ENCODE peak calls at places on chromosomes 6 and 20, in four cellular contexts. C is CD8-positive, alpha-beta T cell; N is transverse colon; W is fibroblast of mammary gland. V is an unnamed sample.

GRCh38 chr6:111748247-111748647 is 125.0 kb downstream of the FYN start:
- DNase-seq in N (no peak), C (no peak), W (no peak), V (no peak)

GRCh38 chr20:20407891-20408805 is 40.2 kb downstream of the INSM1 start:
- DNase-seq in N (no peak), C (no peak), W (peak; percentile 31), V (no peak)

GRCh38 chr20:18326990-18327389 is 38.7 kb downstream of the ZNF133 start:
- DNase-seq in N (no peak), W (no peak), C (no peak), V (no peak)

GRCh38 chr6:137685798-137686197 is 181.3 kb upstream of the TNFAIP3 start:
- DNase-seq in N (no peak), W (no peak), C (no peak), V (no peak)

GRCh38 chr6:3731700-3732099 is 19.8 kb downstream of the PXDC1 start:
- DNase-seq in C (no peak), W (no peak), N (no peak), V (no peak)

GRCh38 chr20:39571171-39571570 is 609.0 kb downstream of the DHX35 start:
- DNase-seq in C (no peak), N (no peak), W (no peak), V (no peak)

GRCh38 chr6:132648356-132648755 is 10.6 kb downstream of the TAAR1 start:
- DNase-seq in N (no peak), C (no peak), W (peak; percentile 70), V (peak; percentile 53)

GRCh38 chr6:72250664-72251063 is 364.3 kb downstream of the RIMS1 start:
- DNase-seq in N (no peak), W (peak; percentile 6), C (no peak), V (no peak)

GRCh38 chr20:12660918-12661317 is 347.9 kb upstream of the SPTLC3 start:
- DNase-seq in W (no peak), N (no peak), C (no peak), V (no peak)

GRCh38 chr6:26217714-26218075 is 130.5 kb downstream of the HFE start:
- DNase-seq in W (no peak), N (no peak), C (no peak), V (no peak)

GRCh38 chr6:20911826-20912225 is 377.6 kb downstream of the CDKAL1 start:
- DNase-seq in N (no peak), W (no peak), C (no peak), V (no peak)

GRCh38 chr20:9306521-9306920 is 207.9 kb upstream of the LAMP5 start:
- DNase-seq in N (no peak), C (no peak), W (peak; percentile 94), V (no peak)

GRCh38 chr6:39302669-39303424 is 11.4 kb downstream of the KCNK17 start:
- DNase-seq in C (peak; percentile 79), N (peak; percentile 91), W (peak; percentile 56), V (peak; percentile 31)

GRCh38 chr20:3652217-3652616 is 11.0 kb downstream of the GFRA4 start:
- DNase-seq in W (no peak), N (no peak), C (no peak), V (no peak)

GRCh38 chr6:153031335-153031955 is 28.9 kb upstream of the MTRF1L start:
- DNase-seq in W (peak; percentile 27), C (no peak), N (no peak), V (no peak)

GRCh38 chr6:140052757-140053729 is 678.6 kb upstream of the CITED2 start:
- DNase-seq in W (peak; percentile 76), N (no peak), C (no peak), V (no peak)

GRCh38 chr6:41647061-41647511 is 8.8 kb downstream of the MDFI start:
- DNase-seq in W (peak; percentile 7), N (no peak), C (no peak), V (no peak)

GRCh38 chr20:44095831-44096230 is 91.2 kb downstream of the JPH2 start:
- DNase-seq in W (no peak), C (no peak), N (no peak), V (no peak)

GRCh38 chr6:11241793-11242201 is 9.3 kb upstream of the NEDD9 start:
- DNase-seq in C (no peak), N (peak; percentile 29), W (peak; percentile 59), V (no peak)

GRCh38 chr20:5933802-5934436 is 16.4 kb downstream of the TRMT6 start:
- DNase-seq in N (no peak), W (peak; percentile 14), C (no peak), V (no peak)

GRCh38 chr6:128124713-128125112 is 223.9 kb upstream of the THEMIS start:
- DNase-seq in W (peak; percentile 50), C (no peak), N (no peak), V (no peak)

GRCh38 chr6:144659202-144659731 is 374.1 kb downstream of the UTRN start:
- DNase-seq in N (peak; percentile 25), W (peak; percentile 54), C (no peak), V (peak; percentile 4)

GRCh38 chr6:36633915-36634314 is 39.8 kb downstream of the SRSF3 start:
- DNase-seq in C (no peak), N (peak; percentile 80), W (peak; percentile 75), V (no peak)

GRCh38 chr6:144360401-144360800 is 75.3 kb downstream of the UTRN start:
- DNase-seq in C (no peak), W (no peak), N (no peak), V (no peak)

GRCh38 chr6:79470728-79471127 is 66.5 kb downstream of the LCA5 start:
- DNase-seq in N (no peak), C (no peak), W (no peak), V (no peak)

GRCh38 chr6:11328613-11329247 is 96.3 kb upstream of the NEDD9 start:
- DNase-seq in N (no peak), C (no peak), W (peak; percentile 79), V (no peak)

GRCh38 chr6:161835426-161836029 is 561.7 kb upstream of the AGPAT4 start:
- DNase-seq in N (no peak), C (no peak), W (no peak), V (no peak)

GRCh38 chr6:46491201-46491788 is at the start of gene RCAN2:
- DNase-seq in C (no peak), W (peak; percentile 46), N (peak; percentile 60), V (no peak)

GRCh38 chr6:170279977-170280688 is 10.7 kb downstream of the DLL1 start:
- DNase-seq in W (peak; percentile 60), C (no peak), N (peak; percentile 82), V (peak; percentile 36)

GRCh38 chr6:148986608-148987007 is 239.8 kb downstream of the UST start:
- DNase-seq in N (no peak), W (no peak), C (no peak), V (no peak)

GRCh38 chr6:62707914-62708313 is 421.9 kb upstream of the KHDRBS2 start:
- DNase-seq in N (no peak), C (no peak), W (no peak), V (no peak)

GRCh38 chr6:62711750-62712149 is 425.7 kb upstream of the KHDRBS2 start:
- DNase-seq in C (no peak), W (no peak), N (no peak), V (no peak)

GRCh38 chr6:62707156-62707555 is 421.1 kb upstream of the KHDRBS2 start:
- DNase-seq in W (no peak), C (no peak), N (no peak), V (no peak)
- TF ChIP-seq CTCF in W (no peak), C (no peak), N (no peak), V (peak; percentile 20)

GRCh38 chr6:56555438-56555872 is 87.2 kb downstream of the DST start:
- DNase-seq in W (no peak), N (no peak), C (no peak), V (no peak)
- H3K4me3 ChIP-seq in W (no peak overlapping the region), N (no peak overlapping the region), C (no peak overlapping the region), V (no peak overlapping the region)

GRCh38 chr20:50015636-50015992 is 32.8 kb downstream of the SNAI1 start:
- DNase-seq in C (no peak), W (no peak), N (no peak), V (no peak)

GRCh38 chr20:50013976-50014375 is 31.2 kb downstream of the SNAI1 start:
- DNase-seq in W (no peak), C (no peak), N (no peak), V (no peak)

GRCh38 chr20:50014570-50015562 is 32.1 kb downstream of the SNAI1 start:
- DNase-seq in W (no peak), N (no peak), C (no peak), V (no peak)

GRCh38 chr20:50009521-50010454 is 27.0 kb downstream of the SNAI1 start:
- DNase-seq in W (no peak), N (no peak), C (no peak), V (no peak)

GRCh38 chr20:50012282-50013263 is 29.8 kb downstream of the SNAI1 start:
- DNase-seq in N (peak; percentile 28), W (no peak), C (no peak), V (peak; percentile 38)
- TF ChIP-seq CTCF in N (no peak), W (no peak), C (no peak), V (no peak)

DNA sequence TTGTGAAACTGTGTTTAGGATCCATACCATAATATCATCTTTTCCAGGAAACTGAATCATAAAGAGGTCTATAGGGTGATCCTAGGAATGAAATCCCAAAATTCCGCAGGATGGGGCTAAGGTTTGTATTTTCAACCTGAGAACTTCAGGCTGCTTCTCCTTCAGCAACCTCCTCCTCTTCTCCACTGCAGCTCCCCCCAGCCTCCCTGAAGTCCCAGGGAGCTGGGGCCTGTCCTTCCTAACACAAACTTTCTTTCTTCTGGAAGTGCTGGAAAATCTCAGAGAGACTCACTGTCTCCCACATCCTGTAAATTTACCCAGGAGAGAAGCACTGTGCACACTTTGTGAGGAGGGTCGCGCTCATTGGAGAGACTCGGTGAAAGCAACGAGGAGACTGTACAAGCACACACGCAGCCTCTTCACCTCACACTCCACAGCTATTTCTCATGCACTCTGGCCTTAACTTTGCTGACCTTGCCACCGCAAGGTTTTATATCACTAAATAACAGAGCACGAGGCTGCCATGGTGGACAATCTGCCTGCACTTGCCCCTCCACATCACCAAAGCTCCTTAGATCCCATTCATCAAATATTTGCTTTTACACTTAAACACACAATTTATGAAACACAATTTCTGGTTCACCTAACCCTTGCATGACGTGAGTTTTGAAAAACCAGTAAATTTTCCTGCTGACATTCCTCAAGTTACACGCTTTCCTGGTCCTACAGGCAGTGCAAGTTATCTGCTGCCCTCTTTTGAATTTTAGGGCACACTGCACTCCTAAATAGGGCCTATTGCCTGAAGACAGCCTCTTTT is 14.3 kb downstream of the ID4 start:
- DNase-seq in W (peak; percentile 72), N (peak; percentile 14), C (no peak), V (no peak)
- H3K4me3 ChIP-seq in W (no peak overlapping the region), N (no peak overlapping the region), C (no peak overlapping the region), V (no peak overlapping the region)

V was measured in GM12864.